ENCODE peak calls at places on chromosomes 16 and 17, in ten cellular contexts. Z is neural progenitor cell; H is mesenchymal stem cell; X is CD4-positive, alpha-beta T cell; D is mucosa of descending colon; L is NCI-H460; A is activated CD4-positive, CD25-positive, alpha-beta regulatory T cell; J is HFFc6; P is BE2C; Y is fibroblast of villous mesenchyme. C is an unnamed sample.

GRCh38 chr17:28485049-28485448 is 11.6 kb downstream of the SLC13A2 start:
- DNase-seq in Z (no peak), H (no peak), X (no peak), D (no peak), L (no peak), A (no peak), J (no peak), P (no peak), Y (no peak), C (no peak)

GRCh38 chr16:85928411-85928820 is 29.5 kb downstream of the IRF8 start:
- DNase-seq in Z (no peak), H (peak), X (no peak), D (no peak), L (no peak), A (no peak), J (no peak), P (no peak), Y (peak), C (no peak)

GRCh38 chr17:9512323-9513168 is 63.1 kb downstream of the STX8 start:
- DNase-seq in Z (no peak), H (peak), X (no peak), D (no peak), L (peak), A (no peak), J (peak), P (no peak), Y (peak), C (peak)

GRCh38 chr16:84810518-84811273 is 9.1 kb upstream of the CRISPLD2 start:
- DNase-seq in Z (no peak), H (peak), X (no peak), D (no peak), L (no peak), A (no peak), J (no peak), P (no peak), Y (peak), C (peak)

GRCh38 chr16:82329070-82329469 is 159.0 kb upstream of the MPHOSPH6 start:
- DNase-seq in Z (no peak), H (no peak), X (no peak), D (no peak), L (no peak), A (no peak), J (no peak), P (no peak), Y (no peak), C (no peak)

GRCh38 chr17:9002610-9003354 is 18.5 kb upstream of the NTN1 start:
- DNase-seq in Z (peak), H (no peak), X (no peak), D (no peak), L (no peak), A (no peak), J (no peak), P (no peak), Y (no peak), C (no peak)

GRCh38 chr16:49575352-49576172 is 202.0 kb downstream of the C16orf78 start:
- DNase-seq in Z (no peak), H (no peak), X (no peak), D (peak), L (no peak), A (no peak), J (no peak), P (no peak), Y (no peak), C (no peak)

GRCh38 chr16:21197115-21197514 is 14.3 kb downstream of the ZP2 start:
- DNase-seq in Z (no peak), H (no peak), X (no peak), D (no peak), L (no peak), A (no peak), J (no peak), P (no peak), Y (no peak), C (no peak)

GRCh38 chr17:47785538-47786123 is 36.0 kb downstream of the OSBPL7 start:
- DNase-seq in Z (peak), H (peak), X (no peak), D (no peak), L (peak), A (no peak), J (no peak), P (no peak), Y (peak), C (peak)

GRCh38 chr17:28741358-28742349 is 2.2 kb upstream of the TRAF4 start:
- DNase-seq in Z (no peak), H (no peak), X (no peak), D (peak), L (no peak), A (no peak), J (no peak), P (no peak), Y (no peak), C (no peak)

GRCh38 chr17:64661731-64661980 is 451 bp downstream of the SMURF2 start:
- DNase-seq in Z (no peak), H (no peak), X (no peak), D (peak), L (no peak), A (no peak), J (no peak), P (no peak), Y (no peak), C (no peak)

GRCh38 chr17:81002409-81003361 is 11.0 kb downstream of the CHMP6 start:
- DNase-seq in Z (no peak), H (peak), X (no peak), D (peak), L (no peak), A (no peak), J (peak), P (peak), Y (peak), C (peak)

GRCh38 chr17:6666077-6666521 is 14.5 kb downstream of the C17orf100 start:
- DNase-seq in Z (peak), H (peak), X (peak), D (peak), L (peak), A (no peak), J (peak), P (peak), Y (peak), C (peak)

GRCh38 chr17:41610965-41611640 is 1.5 kb downstream of the KRT16 start:
- DNase-seq in Z (no peak), H (no peak), X (no peak), D (no peak), L (no peak), A (no peak), J (no peak), P (no peak), Y (no peak), C (no peak)

GRCh38 chr16:65306722-65307121 is 184.9 kb upstream of the CDH11 start:
- DNase-seq in Z (no peak), H (no peak), X (no peak), D (no peak), L (no peak), A (no peak), J (no peak), P (no peak), Y (no peak), C (no peak)

GRCh38 chr17:78832541-78832810 is 8.1 kb downstream of the USP36 start:
- DNase-seq in Z (no peak), H (no peak), X (no peak), D (no peak), L (no peak), A (no peak), J (no peak), P (no peak), Y (no peak), C (no peak)

GRCh38 chr17:79993390-79994221 is 42.1 kb downstream of the TBC1D16 start:
- DNase-seq in Z (peak), H (peak), X (no peak), D (peak), L (peak), A (no peak), J (peak), P (peak), Y (peak), C (peak)

GRCh38 chr16:4701791-4702465 is 8.6 kb downstream of the NUDT16L1 start:
- DNase-seq in Z (no peak), H (no peak), X (no peak), D (no peak), L (no peak), A (no peak), J (no peak), P (no peak), Y (no peak), C (no peak)

GRCh38 chr17:8057691-8058114 is 18.8 kb downstream of the ALOX15B start:
- DNase-seq in Z (peak), H (peak), X (no peak), D (peak), L (peak), A (no peak), J (peak), P (peak), Y (peak), C (peak)

GRCh38 chr17:82787081-82787848 is 35.4 kb downstream of the TBCD start:
- DNase-seq in Z (no peak), H (no peak), X (no peak), D (no peak), L (no peak), A (no peak), J (no peak), P (no peak), Y (no peak), C (peak)

GRCh38 chr17:68733241-68734176 is 132.3 kb upstream of the FAM20A start:
- DNase-seq in Z (peak), H (peak), X (no peak), D (no peak), L (no peak), A (no peak), J (no peak), P (peak), Y (peak), C (no peak)